ENCODE peak calls at places on chromosomes 3 and 15, in four cellular contexts. G, K, X and P are unnamed samples.

GRCh38 chr15:100614336-100614735 is 11.9 kb downstream of the ASB7 start:
- DNase-seq in G (no peak), K (no peak), X (no peak), P (no peak)

GRCh38 chr3:96813820-96814580 is 394 bp upstream of the EPHA6 start:
- DNase-seq in G (peak; percentile 50), K (no peak), X (no peak), P (no peak)

GRCh38 chr3:50241163-50241562 is 5.2 kb downstream of the GNAI2 start:
- DNase-seq in G (peak; percentile 31), K (no peak), X (no peak), P (no peak)

GRCh38 chr3:123773681-123774431 is 110.3 kb downstream of the MYLK start:
- DNase-seq in G (no peak), K (no peak), X (no peak), P (no peak)

GRCh38 chr3:32313723-32314473 is 75.4 kb downstream of the CMTM8 start:
- DNase-seq in G (no peak), K (no peak), X (no peak), P (no peak)

GRCh38 chr15:84926491-84927220 is 42.2 kb downstream of the SLC28A1 start:
- DNase-seq in G (no peak), K (no peak), X (no peak), P (no peak)

GRCh38 chr15:100783296-100783695 is 96.3 kb upstream of the ALDH1A3 start:
- DNase-seq in G (no peak), K (no peak), X (no peak), P (no peak)

GRCh38 chr3:155859859-155860258 is 5.6 kb upstream of the SLC33A1 start:
- DNase-seq in G (peak; percentile 48), K (no peak), X (peak; percentile 38), P (no peak)

GRCh38 chr3:184567924-184568590 is 6.5 kb downstream of the EPHB3 start:
- DNase-seq in G (no peak), K (no peak), X (no peak), P (no peak)

GRCh38 chr3:19363071-19363470 is 214.8 kb downstream of the KCNH8 start:
- DNase-seq in G (no peak), K (no peak), X (no peak), P (no peak)

GRCh38 chr15:34436126-34436955 is 1.3 kb downstream of the GOLGA8A start:
- DNase-seq in G (no peak), K (no peak), X (no peak), P (no peak)

GRCh38 chr15:40323953-40324937 is 753 bp downstream of the INAFM2 start:
- DNase-seq in G (peak; percentile 7), K (no peak), X (peak; percentile 4), P (no peak)

GRCh38 chr3:68973635-68974034 is 39.8 kb downstream of the EOGT start:
- DNase-seq in G (no peak), K (no peak), X (no peak), P (no peak)